ENCODE peak calls at places on chromosomes 3 and 15, in four cellular contexts. E is heart left ventricle, V is heart right ventricle, D is gastrocnemius medialis. N is an unnamed sample. For H3K27me3, the result is how much of the 10 kb centered on the place peaks cover.

GRCh38 chr3:100605358-100605757 is 4.0 kb upstream of the ADGRG7 start:
- DNase-seq in V (no peak), E (no peak), D (no peak), N (no peak)

GRCh38 chr15:67548862-67549651 is 6.6 kb downstream of the MAP2K5 start:
- DNase-seq in E (peak), V (no peak), D (no peak), N (no peak)

GRCh38 chr3:8320711-8321458 is 180.7 kb upstream of the LMCD1 start:
- DNase-seq in D (no peak), V (no peak), E (no peak), N (no peak)

GRCh38 chr3:128190501-128190900 is 37.2 kb downstream of the EEFSEC start:
- DNase-seq in D (no peak), V (no peak), E (no peak), N (no peak)

GRCh38 chr3:162738778-162739177 is 1242.2 kb downstream of the OTOL1 start:
- DNase-seq in V (no peak), D (no peak), E (no peak), N (no peak)

GRCh38 chr15:78387678-78388077 is 47.5 kb downstream of the CRABP1 start:
- DNase-seq in V (no peak), E (no peak), D (no peak), N (no peak)

GRCh38 chr3:194906229-194906629 is 220.5 kb downstream of the FAM43A start:
- DNase-seq in V (no peak), E (no peak), D (no peak), N (no peak)

GRCh38 chr3:141979050-141979671 is 102.7 kb downstream of the ATP1B3 start:
- DNase-seq in D (no peak), V (no peak), E (no peak), N (no peak)

GRCh38 chr3:158313344-158313927 is 203.5 kb downstream of the RSRC1 start:
- DNase-seq in V (no peak), E (no peak), D (no peak), N (no peak)

GRCh38 chr3:125062904-125063618 is 7.3 kb upstream of the HEG1 start:
- DNase-seq in V (peak), E (peak), D (no peak), N (no peak)

GRCh38 chr15:27028836-27029482 is 58.0 kb downstream of the GABRG3 start:
- DNase-seq in V (no peak), E (no peak), D (no peak), N (no peak)

GRCh38 chr3:140572334-140572733 is 105.5 kb upstream of the TRIM42 start:
- DNase-seq in D (no peak), V (no peak), E (no peak), N (no peak)

GRCh38 chr3:95407709-95408463 is 1345.0 kb downstream of the NSUN3 start:
- DNase-seq in V (no peak), D (no peak), E (no peak), N (no peak)

GRCh38 chr3:86954226-86954625 is 36.7 kb downstream of the VGLL3 start:
- DNase-seq in E (no peak), D (no peak), V (no peak), N (no peak)

GRCh38 chr3:50340404-50341329 is at the start of gene RASSF1:
- DNase-seq in E (peak), V (peak), D (peak), N (peak)

GRCh38 chr15:86961669-86962068 is 882.0 kb downstream of the AGBL1 start:
- DNase-seq in V (no peak), D (no peak), E (no peak), N (no peak)

GRCh38 chr3:19216669-19217337 is 68.5 kb downstream of the KCNH8 start:
- DNase-seq in V (peak), E (peak), D (no peak), N (no peak)

GRCh38 chr3:38722760-38723568 is 73.5 kb upstream of the SCN5A start:
- DNase-seq in D (no peak), V (no peak), E (no peak), N (no peak)

GRCh38 chr3:38723569-38724391 is 74.3 kb upstream of the SCN5A start:
- DNase-seq in E (peak), V (peak), D (no peak), N (no peak)

GRCh38 chr3:38726751-38727150 is 77.3 kb upstream of the SCN5A start:
- DNase-seq in V (no peak), D (no peak), E (no peak), N (no peak)

GRCh38 chr3:38725726-38726410 is 76.4 kb upstream of the SCN5A start:
- DNase-seq in D (no peak), E (peak), V (peak), N (no peak)

GRCh38 chr3:38724392-38724736 is 74.9 kb upstream of the SCN5A start:
- DNase-seq in V (no peak), D (no peak), E (no peak), N (no peak)
- H3K27me3 ChIP-seq in V (under half), D (under half), E (under half), N (under half)

GRCh38 chr3:129514110-129514509 is 14.3 kb upstream of the RHO start:
- DNase-seq in D (peak), V (no peak), E (peak), N (no peak)
- H3K27ac ChIP-seq in D (peak), V (no peak), E (no peak), N (no peak)

GRCh38 chr3:13274874-13275332 is 145.2 kb downstream of the NUP210 start:
- DNase-seq in D (no peak), E (no peak), V (no peak), N (peak)
- H3K27me3 ChIP-seq in D (under half), E (under half), V (under half), N (under half)

GRCh38 chr15:71373917-71374316 is 258.6 kb downstream of the THSD4 start:
- DNase-seq in D (no peak), E (no peak), V (no peak), N (no peak)
- H3K27ac ChIP-seq in D (no peak), E (peak), V (no peak), N (peak)

DNA sequence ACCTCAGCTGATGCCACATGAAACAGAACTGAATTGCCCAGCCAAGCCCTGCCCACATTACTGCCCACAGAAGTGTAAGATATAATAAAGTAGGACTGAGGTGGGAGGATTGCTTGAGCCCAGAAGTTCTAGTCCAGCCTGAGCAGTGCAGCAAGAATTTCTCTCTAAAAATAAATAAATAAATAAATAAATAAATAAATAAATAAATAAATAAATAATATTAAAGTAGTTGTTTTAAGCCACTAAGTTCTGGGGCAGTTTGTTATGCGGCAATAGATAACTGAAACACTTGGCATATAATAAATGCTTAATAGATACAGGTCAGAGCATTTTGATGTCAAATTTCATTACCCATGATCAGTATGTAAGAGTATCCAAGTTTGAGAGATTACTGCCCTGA is 249.4 kb upstream of the LRRFIP2 start:
- DNase-seq in E (no peak), V (no peak), D (no peak), N (no peak)
- H3K27me3 ChIP-seq in E (under half), V (under half), D (under half), N (under half)

DNA sequence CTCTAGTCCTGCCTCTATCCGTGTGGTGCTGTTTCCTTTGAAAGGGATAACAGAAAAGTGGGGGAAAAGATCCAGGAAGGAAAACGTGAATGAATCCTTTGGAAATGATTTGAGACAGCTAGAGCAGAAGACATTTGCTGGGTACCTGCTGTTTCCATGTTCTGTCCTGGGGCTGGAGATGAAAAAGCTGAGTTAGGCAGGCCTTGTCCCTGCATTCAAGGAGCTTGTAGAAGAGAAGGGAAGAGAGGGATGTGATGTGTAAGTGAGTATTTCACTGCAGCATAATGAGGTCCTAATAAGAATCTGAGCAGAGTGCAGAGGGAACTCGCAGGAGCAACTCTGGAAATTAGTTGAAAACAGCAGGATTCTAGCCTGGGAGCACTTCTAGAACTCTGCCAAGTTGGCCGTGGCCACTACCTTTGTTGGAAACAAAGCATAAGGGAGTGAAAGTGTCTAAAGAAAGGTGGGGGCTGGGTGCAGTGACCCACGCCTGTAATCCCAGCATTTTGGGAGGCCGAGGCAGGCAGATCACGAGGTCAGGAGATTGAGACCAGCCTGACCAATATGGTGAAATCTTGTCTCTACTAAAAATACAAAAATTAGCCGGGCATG is 13.8 kb upstream of the SEMA4B start:
- DNase-seq in E (no peak), D (no peak), V (no peak), N (no peak)
- H3K27ac ChIP-seq in E (no peak), D (peak), V (no peak), N (no peak)

GRCh38 chr15:100873029-100873677 is 6.5 kb upstream of the ALDH1A3 start:
- DNase-seq in E (no peak), D (no peak), V (peak), N (no peak)

GRCh38 chr15:100875976-100876375 is 3.7 kb upstream of the ALDH1A3 start:
- DNase-seq in D (no peak), V (no peak), E (no peak), N (no peak)

GRCh38 chr15:100877551-100877950 is 2.1 kb upstream of the ALDH1A3 start:
- DNase-seq in V (no peak), D (no peak), E (no peak), N (no peak)

GRCh38 chr15:100878130-100878529 is 1.5 kb upstream of the ALDH1A3 start:
- DNase-seq in D (no peak), E (no peak), V (no peak), N (no peak)

GRCh38 chr15:100875495-100875894 is 4.1 kb upstream of the ALDH1A3 start:
- DNase-seq in D (no peak), V (no peak), E (no peak), N (no peak)
- H3K27me3 ChIP-seq in D (under half), V (under half), E (under half), N (under half)

GRCh38 chr3:14822875-14823807 is 4.4 kb downstream of the FGD5 start:
- DNase-seq in V (no peak), D (no peak), E (peak), N (no peak)
- H3K27ac ChIP-seq in V (no peak), D (peak), E (peak), N (peak)